ENCODE peak calls at places on chromosomes 16 and 17, in four cellular contexts. A is Peyer's patch, F is gastrocnemius medialis, Y is lower leg skin. M is an unnamed sample.

GRCh38 chr16:5505093-5505887 is 407.7 kb upstream of the EEF2KMT start:
- DNase-seq in A (no peak), F (no peak), Y (no peak), M (no peak)

GRCh38 chr17:81245024-81245664 is 6.0 kb downstream of the NDUFAF8 start:
- DNase-seq in A (no peak), Y (no peak), F (no peak), M (no peak)

GRCh38 chr17:30449480-30449879 is 27.7 kb upstream of the GOSR1 start:
- DNase-seq in A (no peak), F (no peak), Y (no peak), M (no peak)

GRCh38 chr16:25747160-25747758 is 55.5 kb downstream of the HS3ST4 start:
- DNase-seq in Y (no peak), F (no peak), A (no peak), M (no peak)

GRCh38 chr17:83186226-83186625 is 106.8 kb downstream of the METRNL start:
- DNase-seq in Y (peak), F (no peak), A (peak), M (no peak)

GRCh38 chr16:8936421-8936820 is 27.3 kb downstream of the USP7 start:
- DNase-seq in Y (no peak), A (peak), F (no peak), M (no peak)

GRCh38 chr16:47204736-47205499 is 61.2 kb upstream of the NETO2 start:
- DNase-seq in F (no peak), A (no peak), Y (no peak), M (no peak)

GRCh38 chr17:12667299-12667958 is 1.7 kb downstream of the MYOCD start:
- DNase-seq in Y (no peak), F (no peak), A (no peak), M (peak)

GRCh38 chr17:45227631-45228120 is 6.0 kb downstream of the FMNL1 start:
- DNase-seq in A (no peak), Y (no peak), F (no peak), M (no peak)

GRCh38 chr17:17416400-17417360 is 60.1 kb upstream of the MED9 start:
- DNase-seq in F (peak), Y (peak), A (no peak), M (no peak)

GRCh38 chr16:71421911-71422310 is 19.9 kb downstream of the TLE7 start:
- DNase-seq in Y (no peak), A (no peak), F (no peak), M (no peak)

GRCh38 chr16:88773812-88774291 is 11.2 kb downstream of the PIEZO1 start:
- DNase-seq in F (no peak), A (no peak), Y (no peak), M (no peak)

GRCh38 chr16:84068783-84069464 is 26.3 kb upstream of the SLC38A8 start:
- DNase-seq in F (no peak), Y (no peak), A (no peak), M (no peak)

GRCh38 chr17:35799942-35800341 is 4.5 kb upstream of the MMP28 start:
- DNase-seq in F (no peak), A (no peak), Y (no peak), M (peak)

GRCh38 chr16:61926766-61927165 is 109.5 kb downstream of the CDH8 start:
- DNase-seq in Y (no peak), F (no peak), A (no peak), M (no peak)

GRCh38 chr17:79295307-79295706 is 220.7 kb downstream of the ENGASE start:
- DNase-seq in F (no peak), A (no peak), Y (no peak), M (no peak)

GRCh38 chr17:81008140-81008539 is 16.5 kb downstream of the CHMP6 start:
- DNase-seq in F (no peak), A (no peak), Y (no peak), M (no peak)

GRCh38 chr17:5184284-5184683 is 7.4 kb downstream of the ZNF594 start:
- DNase-seq in F (no peak), Y (no peak), A (no peak), M (no peak)

GRCh38 chr17:40179923-40180659 is 2.8 kb downstream of the RAPGEFL1 start:
- DNase-seq in A (no peak), F (no peak), Y (no peak), M (no peak)

GRCh38 chr16:64008131-64008530 is 1113.7 kb downstream of the CDH11 start:
- DNase-seq in F (no peak), A (no peak), Y (no peak), M (no peak)

GRCh38 chr17:48498168-48498840 is 32.5 kb downstream of the HOXB1 start:
- DNase-seq in Y (no peak), F (no peak), A (no peak), M (no peak)

GRCh38 chr17:5272313-5272712 is 9.8 kb upstream of the RABEP1 start:
- DNase-seq in Y (peak), A (no peak), F (no peak), M (no peak)

GRCh38 chr17:7997186-7997585 is 5.2 kb upstream of the GUCY2D start:
- DNase-seq in Y (peak), A (peak), F (no peak), M (no peak)

GRCh38 chr17:75096082-75096625 is 8.4 kb downstream of the SLC16A5 start:
- DNase-seq in A (no peak), F (peak), Y (peak), M (no peak)

GRCh38 chr17:17669081-17669850 is 12.0 kb upstream of the RAI1 start:
- DNase-seq in Y (no peak), F (no peak), A (no peak), M (no peak)

GRCh38 chr17:76868669-76869208 is 535 bp downstream of the MGAT5B start:
- DNase-seq in A (no peak), F (no peak), Y (no peak), M (no peak)

GRCh38 chr16:54506691-54507090 is 220.1 kb upstream of the IRX3 start:
- DNase-seq in A (no peak), Y (no peak), F (no peak), M (no peak)

GRCh38 chr16:58883131-58883530 is 149.0 kb upstream of the GOT2 start:
- DNase-seq in A (no peak), F (no peak), Y (no peak), M (no peak)

GRCh38 chr16:86567701-86568571 is 1.3 kb downstream of the FOXC2 start:
- DNase-seq in F (no peak), Y (no peak), A (no peak), M (no peak)

GRCh38 chr17:61402978-61403845 is 3.6 kb downstream of the TBX2 start:
- DNase-seq in A (no peak), Y (no peak), F (no peak), M (no peak)

GRCh38 chr16:15835136-15835878 is 21.5 kb downstream of the MYH11 start:
- DNase-seq in A (no peak), F (no peak), Y (no peak), M (no peak)

GRCh38 chr16:88197481-88198456 is 185.0 kb upstream of the ZNF469 start:
- DNase-seq in A (no peak), F (no peak), Y (peak), M (no peak)

GRCh38 chr16:3155972-3156371 is 21.1 kb downstream of the ZNF213 start:
- DNase-seq in Y (no peak), A (no peak), F (no peak), M (no peak)

GRCh38 chr16:3157229-3158013 is 22.6 kb downstream of the ZNF213 start:
- DNase-seq in F (no peak), Y (peak), A (no peak), M (peak)

GRCh38 chr16:3158014-3158497 is 23.2 kb downstream of the ZNF213 start:
- DNase-seq in A (peak), F (no peak), Y (peak), M (no peak)

GRCh38 chr16:3161235-3162018 is 26.6 kb upstream of the OR1F1 start:
- DNase-seq in F (no peak), Y (no peak), A (no peak), M (no peak)

GRCh38 chr16:3158498-3159314 is 23.9 kb downstream of the ZNF213 start:
- DNase-seq in A (peak), Y (peak), F (no peak), M (peak)
- TF ChIP-seq POLR2A in A (peak), Y (no peak), F (no peak), M (peak)

DNA sequence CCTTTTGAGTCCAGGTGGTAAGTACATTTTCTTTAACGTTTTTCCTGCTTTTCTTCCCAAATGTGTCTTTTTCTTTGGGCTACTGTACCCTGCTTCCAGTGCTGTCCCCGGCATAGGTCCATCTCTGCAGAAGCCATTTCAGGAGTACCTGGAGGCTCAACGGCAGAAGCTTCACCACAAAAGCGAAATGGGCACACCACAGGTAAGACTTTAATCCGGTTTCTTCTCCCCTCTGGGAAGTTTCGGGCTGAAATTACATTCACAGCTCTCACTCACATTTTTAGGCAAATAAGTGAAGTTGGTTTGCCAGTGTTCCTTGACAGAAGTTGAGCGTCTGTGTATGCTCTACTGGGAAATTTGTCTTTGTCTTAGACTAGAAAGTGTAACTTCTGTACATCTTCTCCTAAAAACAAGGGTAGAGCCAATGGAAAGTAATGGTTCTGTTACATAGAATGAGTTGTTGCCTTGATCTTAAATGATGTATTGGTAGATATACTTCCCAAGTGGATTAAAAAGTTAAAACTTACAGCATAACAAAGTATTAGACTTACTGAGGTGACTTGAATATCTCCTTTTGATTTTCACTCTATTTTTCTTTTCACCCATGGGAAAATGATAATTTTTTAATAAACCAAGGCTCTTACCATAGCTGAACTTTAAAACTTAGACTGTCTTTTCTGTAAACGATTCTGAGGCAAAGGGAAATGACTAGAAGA is 54.4 kb downstream of the TUBD1 start:
- DNase-seq in F (no peak), A (no peak), Y (peak), M (no peak)
- TF ChIP-seq POLR2A in F (no peak), A (no peak), Y (no peak), M (no peak)

DNA sequence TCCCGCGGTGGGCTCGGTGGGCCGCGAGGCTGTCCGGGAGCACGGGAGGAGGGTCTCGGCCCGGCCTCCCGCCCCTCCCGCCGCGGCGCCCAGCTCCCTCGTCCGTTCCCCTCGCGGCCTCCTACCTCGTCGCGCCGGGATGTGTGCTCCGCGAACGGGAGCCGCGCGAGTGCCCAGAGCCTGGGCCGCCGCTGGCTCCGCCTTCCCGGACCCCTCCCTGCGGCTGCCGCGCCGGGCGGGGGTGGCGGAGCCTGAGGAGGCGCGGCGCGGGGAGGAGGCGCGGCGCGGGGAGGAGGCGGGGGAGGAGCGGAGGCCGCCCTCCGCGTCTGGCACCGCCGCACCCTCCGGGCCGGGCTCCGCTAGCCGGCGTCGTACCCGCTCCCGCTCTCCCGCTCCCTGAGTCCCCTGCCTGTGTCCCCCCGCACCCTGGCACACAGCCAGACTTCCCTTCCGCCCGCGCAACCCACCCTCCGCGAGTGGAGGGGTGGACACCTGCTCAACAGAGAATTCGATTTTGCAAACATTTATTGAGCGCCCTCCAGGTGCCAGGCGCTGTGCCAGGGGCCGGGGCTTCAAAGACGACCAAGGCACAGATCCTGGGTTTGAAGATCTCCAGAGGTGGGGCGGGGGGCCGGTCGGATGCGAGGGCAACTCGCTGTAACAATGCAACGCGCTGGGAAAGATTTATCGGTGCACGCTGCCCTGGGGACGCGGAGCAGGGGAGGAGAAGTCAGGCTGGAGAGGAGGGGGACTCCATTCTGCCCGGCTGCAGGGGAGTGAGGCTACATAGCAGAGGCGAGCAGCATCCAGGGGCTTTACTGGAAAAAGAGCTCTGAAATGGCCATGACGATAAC is at the start of gene MPP3:
- DNase-seq in Y (peak), F (no peak), A (no peak), M (peak)
- TF ChIP-seq POLR2A in Y (no peak), F (peak), A (no peak), M (peak)

DNA sequence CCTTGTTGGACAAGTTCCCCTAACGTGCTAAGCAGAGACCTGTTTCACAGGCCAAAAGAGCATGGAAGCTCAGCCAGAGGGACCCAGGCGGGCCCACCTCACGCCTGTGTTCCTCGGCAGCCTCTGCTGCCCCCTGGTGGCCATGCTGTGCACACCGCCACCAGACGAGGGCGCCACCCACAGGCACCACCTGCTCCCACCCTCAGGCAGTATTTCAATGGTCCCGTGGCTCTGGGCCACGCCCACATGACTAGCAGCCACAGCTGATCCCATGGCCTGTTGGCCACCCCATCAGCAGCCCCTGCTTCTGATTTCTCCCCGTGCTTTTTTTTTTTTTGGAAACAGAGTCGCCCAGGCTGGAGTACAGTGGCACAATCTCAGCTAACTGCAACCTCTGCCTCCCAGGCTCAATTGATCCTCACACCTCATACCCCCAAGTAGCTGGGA is 18.9 kb downstream of the MPG start:
- DNase-seq in A (peak), F (peak), Y (peak), M (peak)
- TF ChIP-seq POLR2A in A (no peak), F (no peak), Y (no peak), M (no peak)

GRCh38 chr17:77908501-77908900 is 50.0 kb upstream of the TNRC6C start:
- DNase-seq in A (no peak), F (no peak), Y (peak), M (no peak)

GRCh38 chr17:77907497-77908120 is 50.9 kb upstream of the TNRC6C start:
- DNase-seq in A (no peak), Y (peak), F (no peak), M (no peak)

GRCh38 chr17:77909816-77910215 is 48.7 kb upstream of the TNRC6C start:
- DNase-seq in Y (no peak), F (no peak), A (no peak), M (no peak)

GRCh38 chr17:77906377-77906871 is 52.1 kb upstream of the TNRC6C start:
- DNase-seq in Y (peak), A (no peak), F (no peak), M (no peak)

GRCh38 chr17:77909236-77909635 is 49.3 kb upstream of the TNRC6C start:
- DNase-seq in F (no peak), Y (peak), A (no peak), M (peak)
- TF ChIP-seq POLR2A in F (no peak), Y (no peak), A (no peak), M (no peak)

M was measured in uterus.